ENCODE peak calls at places on chromosomes 6 and 20, in eight cellular contexts. J, A, C, S, B, T, H and N are unnamed samples.

GRCh38 chr6:80528115-80528514 is 421.6 kb downstream of the BCKDHB start:
- DNase-seq in J (peak), A (no peak), C (peak), S (no peak), B (no peak), T (no peak), H (no peak), N (no peak)

GRCh38 chr20:48294942-48295341 is 509.7 kb upstream of the SULF2 start:
- DNase-seq in J (no peak), A (no peak), C (no peak), S (no peak), B (no peak), T (no peak), H (no peak), N (no peak)

GRCh38 chr6:153781306-153781705 is 257.7 kb upstream of the OPRM1 start:
- DNase-seq in J (peak), A (no peak), C (no peak), S (no peak), B (no peak), T (no peak), H (no peak), N (no peak)

GRCh38 chr6:98839788-98840361 is 5.5 kb downstream of the POU3F2 start:
- DNase-seq in J (peak), A (no peak), C (peak), S (no peak), B (peak), T (no peak), H (no peak), N (no peak)

GRCh38 chr6:138107752-138108592 is 753 bp upstream of the PERP start:
- DNase-seq in J (no peak), A (no peak), C (peak), S (no peak), B (no peak), T (no peak), H (peak), N (no peak)

GRCh38 chr20:10314198-10314597 is 95.6 kb downstream of the SNAP25 start:
- DNase-seq in J (no peak), A (no peak), C (peak), S (no peak), B (no peak), T (peak), H (no peak), N (no peak)

GRCh38 chr6:143575840-143576498 is 64.4 kb upstream of the FUCA2 start:
- DNase-seq in J (no peak), A (no peak), C (no peak), S (no peak), B (no peak), T (no peak), H (no peak), N (no peak)

GRCh38 chr6:98239057-98239456 is 595.3 kb upstream of the POU3F2 start:
- DNase-seq in J (no peak), A (no peak), C (no peak), S (no peak), B (no peak), T (no peak), H (no peak), N (no peak)

GRCh38 chr6:19492631-19493030 is 344.5 kb upstream of the ID4 start:
- DNase-seq in J (peak), A (no peak), C (peak), S (no peak), B (no peak), T (no peak), H (no peak), N (no peak)

GRCh38 chr6:52176550-52176949 is 9.6 kb upstream of the IL17A start:
- DNase-seq in J (no peak), A (no peak), C (no peak), S (no peak), B (no peak), T (no peak), H (no peak), N (no peak)

GRCh38 chr6:9428416-9429172 is 986.3 kb downstream of the TFAP2A start:
- DNase-seq in J (no peak), A (no peak), C (no peak), S (no peak), B (no peak), T (no peak), H (no peak), N (no peak)

GRCh38 chr6:154274175-154274574 is 82.4 kb downstream of the IPCEF1 start:
- DNase-seq in J (no peak), A (no peak), C (no peak), S (no peak), B (no peak), T (no peak), H (no peak), N (no peak)

GRCh38 chr6:4067673-4068072 is 11.3 kb downstream of the FAM217A start:
- DNase-seq in J (no peak), A (no peak), C (no peak), S (no peak), B (no peak), T (no peak), H (no peak), N (no peak)

GRCh38 chr6:105626290-105627158 is 223.6 kb upstream of the PREP start:
- DNase-seq in J (no peak), A (no peak), C (no peak), S (no peak), B (no peak), T (no peak), H (no peak), N (no peak)

GRCh38 chr20:49985157-49985556 is 2.4 kb downstream of the SNAI1 start:
- DNase-seq in J (no peak), A (no peak), C (peak), S (no peak), B (no peak), T (no peak), H (no peak), N (no peak)

GRCh38 chr6:80282913-80283554 is 176.6 kb downstream of the BCKDHB start:
- DNase-seq in J (no peak), A (no peak), C (peak), S (no peak), B (no peak), T (no peak), H (no peak), N (no peak)

GRCh38 chr6:141244366-141244765 is 888.4 kb upstream of the GJE1 start:
- DNase-seq in J (no peak), A (no peak), C (no peak), S (no peak), B (no peak), T (no peak), H (no peak), N (no peak)

GRCh38 chr6:114564302-114564933 is 221.6 kb upstream of the HS3ST5 start:
- DNase-seq in J (no peak), A (no peak), C (no peak), S (no peak), B (no peak), T (no peak), H (no peak), N (no peak)

GRCh38 chr6:15132854-15133670 is 112.8 kb upstream of the JARID2 start:
- DNase-seq in J (no peak), A (no peak), C (peak), S (no peak), B (no peak), T (no peak), H (no peak), N (no peak)

GRCh38 chr6:45697605-45698004 is 318.1 kb downstream of the CLIC5 start:
- DNase-seq in J (peak), A (no peak), C (peak), S (no peak), B (no peak), T (no peak), H (no peak), N (no peak)

GRCh38 chr6:26550250-26550993 is 12.3 kb downstream of the HMGN4 start:
- DNase-seq in J (peak), A (peak), C (no peak), S (no peak), B (peak), T (no peak), H (peak), N (peak)

GRCh38 chr20:13220194-13220856 is 749 bp upstream of the ISM1 start:
- DNase-seq in J (no peak), A (peak), C (no peak), S (no peak), B (peak), T (peak), H (peak), N (peak)

GRCh38 chr20:40938020-40938419 is 90.6 kb upstream of the TOP1 start:
- DNase-seq in J (no peak), A (no peak), C (no peak), S (no peak), B (no peak), T (no peak), H (no peak), N (no peak)

GRCh38 chr20:4490595-4491280 is 231.0 kb upstream of the PRND start:
- DNase-seq in J (no peak), A (no peak), C (peak), S (no peak), B (no peak), T (no peak), H (no peak), N (no peak)